ENCODE peak calls at places on chromosomes 6 and 20, in nine cellular contexts. C is lower leg skin, W is NB4, G is sigmoid colon, X is body of pancreas, U is stomach, T is heart left ventricle, D is IMR-90, A is HepG2. S is an unnamed sample.

GRCh38 chr6:145814035-145814500 is 527 bp downstream of the FBXO30 start:
- DNase-seq in C (no peak), W (peak), G (peak), X (peak), U (no peak), T (peak), D (no peak), A (peak), S (no peak)

GRCh38 chr6:111603648-111604047 is 2.0 kb downstream of the TRAF3IP2 start:
- DNase-seq in C (no peak), W (no peak), G (no peak), X (no peak), U (no peak), T (no peak), D (peak), A (no peak), S (no peak)

GRCh38 chr6:121222656-121223055 is 111.6 kb downstream of the TBC1D32 start:
- DNase-seq in C (no peak), W (no peak), G (no peak), X (no peak), U (no peak), T (no peak), D (peak), A (no peak), S (no peak)

GRCh38 chr20:53920647-53921245 is 149.6 kb downstream of the BCAS1 start:
- DNase-seq in C (peak), W (no peak), G (no peak), X (no peak), U (no peak), T (no peak), D (no peak), A (no peak), S (no peak)

GRCh38 chr6:114342826-114343781 is at the start of gene HS3ST5:
- DNase-seq in C (no peak), W (no peak), G (peak), X (peak), U (no peak), T (peak), D (peak), A (peak), S (peak)

GRCh38 chr6:165663283-165663735 is 268 bp upstream of the PDE10A start:
- DNase-seq in C (peak), W (no peak), G (peak), X (peak), U (no peak), T (peak), D (peak), A (no peak), S (no peak)

GRCh38 chr6:22381810-22382512 is 85.1 kb upstream of the PRL start:
- DNase-seq in C (no peak), W (no peak), G (no peak), X (no peak), U (no peak), T (no peak), D (no peak), A (no peak), S (no peak)

GRCh38 chr6:11810039-11810541 is 31.5 kb upstream of the ADTRP start:
- DNase-seq in C (peak), W (no peak), G (peak), X (peak), U (peak), T (peak), D (peak), A (no peak), S (no peak)

GRCh38 chr6:6246539-6246938 is 73.9 kb downstream of the F13A1 start:
- DNase-seq in C (no peak), W (peak), G (no peak), X (no peak), U (no peak), T (no peak), D (no peak), A (no peak), S (no peak)

GRCh38 chr6:158785036-158785435 is 34.1 kb downstream of the EZR start:
- DNase-seq in C (peak), W (no peak), G (no peak), X (no peak), U (peak), T (no peak), D (no peak), A (no peak), S (no peak)

GRCh38 chr20:63714858-63715257 is 7.0 kb downstream of the ZGPAT start:
- DNase-seq in C (no peak), W (no peak), G (no peak), X (no peak), U (no peak), T (no peak), D (no peak), A (no peak), S (no peak)

GRCh38 chr20:45971675-45972499 is at the start of gene ZNF335:
- DNase-seq in C (peak), W (peak), G (peak), X (peak), U (peak), T (peak), D (peak), A (peak), S (peak)
- TF ChIP-seq POLR2A in C (no peak), W (peak), G (peak), X (peak), U (peak), T (peak), D (peak), A (peak), S (peak)

GRCh38 chr20:40471261-40471629 is 217.8 kb downstream of the MAFB start:
- DNase-seq in C (no peak), W (peak), G (no peak), X (no peak), U (no peak), T (no peak), D (no peak), A (no peak), S (no peak)
- TF ChIP-seq CTCF in C (no peak), W (peak), G (no peak), X (no peak), U (no peak), T (no peak), D (no peak), A (peak), S (no peak)

GRCh38 chr20:58470336-58470978 is 44.7 kb downstream of the APCDD1L start:
- DNase-seq in C (no peak), W (no peak), G (no peak), X (no peak), U (no peak), T (no peak), D (no peak), A (no peak), S (no peak)
- TF ChIP-seq POLR2A in C (no peak), W (no peak), G (no peak), X (no peak), U (no peak), T (no peak), D (no peak), A (no peak), S (no peak)

DNA sequence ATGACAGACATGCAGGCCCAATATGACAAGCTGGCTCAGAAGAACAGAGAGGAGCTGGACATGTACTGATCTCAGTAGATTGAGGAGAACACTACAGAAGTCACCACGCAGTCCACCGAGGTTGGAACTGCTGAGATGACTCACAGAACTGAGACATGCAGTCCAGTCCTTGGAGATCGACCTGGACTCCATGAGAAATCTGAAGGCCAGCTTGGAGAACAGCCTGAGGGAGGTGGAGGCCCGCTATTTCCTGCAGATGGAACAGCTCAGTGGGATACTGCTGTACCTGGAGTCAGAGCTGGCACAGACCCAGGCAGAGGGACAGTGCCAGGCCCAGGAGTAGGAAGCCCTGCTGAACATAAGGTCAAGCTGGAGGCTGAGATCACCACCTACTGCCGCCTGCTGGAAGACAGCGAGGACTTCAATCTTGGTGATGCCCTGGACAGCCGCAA is 21.3 kb downstream of the RNF114 start:
- DNase-seq in C (no peak), W (no peak), G (peak), X (peak), U (no peak), T (peak), D (no peak), A (peak), S (peak)
- TF ChIP-seq CTCF in C (no peak), W (no peak), G (no peak), X (no peak), U (no peak), T (no peak), D (no peak), A (peak), S (no peak)

DNA sequence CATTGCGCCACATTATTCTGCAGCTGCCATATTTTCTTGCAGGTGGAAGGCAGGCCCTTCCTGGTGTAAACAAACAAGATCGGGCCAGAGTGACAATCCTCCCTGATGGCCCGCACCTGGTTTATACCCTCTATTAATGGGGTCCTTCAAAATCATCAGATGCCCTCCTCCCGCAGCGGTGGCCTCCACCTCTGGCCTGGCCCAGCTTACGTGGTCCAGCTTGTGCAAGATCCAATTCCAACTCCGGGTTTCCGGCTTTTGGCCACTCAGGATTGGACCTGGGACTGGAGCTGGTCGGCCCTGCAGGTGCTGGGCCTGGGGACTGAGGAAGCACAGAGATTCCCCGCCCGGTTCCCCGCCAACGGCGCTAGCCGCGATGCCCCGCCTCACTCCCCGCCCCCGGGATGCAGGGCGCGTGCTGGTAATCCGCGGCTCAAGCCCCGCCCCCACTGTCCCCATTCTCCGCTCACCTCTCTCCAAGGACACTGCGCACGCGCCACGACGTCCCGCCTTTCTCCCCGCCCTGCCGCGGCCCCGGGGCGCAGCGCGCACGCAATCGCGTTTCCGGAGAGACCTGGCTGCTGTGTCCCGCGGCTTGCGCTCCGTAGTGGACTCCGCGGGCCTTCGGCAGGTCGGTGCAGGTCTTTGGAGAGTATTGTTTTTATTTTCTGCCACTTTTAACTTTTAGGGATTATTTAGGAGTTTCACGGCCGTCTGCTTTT is at the start of gene TMEM14B:
- DNase-seq in C (peak), W (peak), G (peak), X (peak), U (peak), T (peak), D (peak), A (peak), S (peak)
- TF ChIP-seq POLR2A in C (no peak), W (peak), G (peak), X (peak), U (no peak), T (no peak), D (peak), A (peak), S (peak)

GRCh38 chr6:117397536-117398227 is 28.1 kb downstream of the ROS1 start:
- DNase-seq in C (no peak), W (no peak), G (no peak), X (no peak), U (no peak), T (no peak), D (no peak), A (no peak), S (no peak)

GRCh38 chr6:117396228-117396627 is 29.5 kb downstream of the ROS1 start:
- DNase-seq in C (no peak), W (no peak), G (no peak), X (no peak), U (no peak), T (no peak), D (no peak), A (peak), S (no peak)

GRCh38 chr6:117399126-117399525 is 26.6 kb downstream of the ROS1 start:
- DNase-seq in C (no peak), W (no peak), G (no peak), X (no peak), U (no peak), T (no peak), D (no peak), A (no peak), S (no peak)

GRCh38 chr6:117401799-117402198 is 23.9 kb downstream of the ROS1 start:
- DNase-seq in C (no peak), W (no peak), G (no peak), X (no peak), U (no peak), T (no peak), D (no peak), A (no peak), S (no peak)

GRCh38 chr6:117399924-117400323 is 25.8 kb downstream of the ROS1 start:
- DNase-seq in C (no peak), W (no peak), G (no peak), X (no peak), U (no peak), T (no peak), D (peak), A (peak), S (no peak)
- TF ChIP-seq CTCF in C (no peak), W (peak), G (no peak), X (peak), U (no peak), T (no peak), D (peak), A (peak), S (no peak)

S was measured in spleen.